ENCODE peak calls at places on chromosomes 1 and 21, in six cellular contexts. A is IMR-90, G is tibial nerve, E is HCT116, D is PC-3, Z is A549. K is an unnamed sample.

GRCh38 chr1:246210751-246211150 is 296.3 kb downstream of the SMYD3 start:
- DNase-seq in A (no peak), G (no peak), E (no peak), D (no peak), Z (no peak), K (no peak)

GRCh38 chr1:147077936-147078605 is 94.2 kb downstream of the PRKAB2 start:
- DNase-seq in A (no peak), G (no peak), E (no peak), D (no peak), Z (no peak), K (no peak)

GRCh38 chr1:20401405-20402010 is 84.5 kb downstream of the CAMK2N1 start:
- DNase-seq in A (no peak), G (no peak), E (no peak), D (no peak), Z (no peak), K (no peak)

GRCh38 chr1:64209221-64209620 is 5.8 kb downstream of the UBE2U start:
- DNase-seq in A (no peak), G (no peak), E (no peak), D (no peak), Z (no peak), K (no peak)

GRCh38 chr1:76110662-76111061 is 36.1 kb downstream of the ST6GALNAC3 start:
- DNase-seq in A (peak), G (no peak), E (no peak), D (no peak), Z (peak), K (no peak)

GRCh38 chr1:157773723-157774350 is 3.1 kb downstream of the FCRL2 start:
- DNase-seq in A (no peak), G (no peak), E (no peak), D (peak), Z (peak), K (no peak)

GRCh38 chr1:201941420-201942128 is 4.8 kb downstream of the LMOD1 start:
- DNase-seq in A (no peak), G (no peak), E (no peak), D (no peak), Z (no peak), K (no peak)

GRCh38 chr1:228081144-228081543 is 1.4 kb upstream of the ARF1 start:
- DNase-seq in A (no peak), G (no peak), E (no peak), D (no peak), Z (no peak), K (no peak)

GRCh38 chr1:36222481-36223372 is 1.5 kb upstream of the THRAP3 start:
- DNase-seq in A (peak), G (no peak), E (no peak), D (no peak), Z (no peak), K (no peak)

GRCh38 chr21:45584786-45585185 is 42.5 kb upstream of the SLC19A1 start:
- DNase-seq in A (no peak), G (no peak), E (no peak), D (no peak), Z (no peak), K (no peak)

GRCh38 chr1:178683304-178683703 is 41.7 kb upstream of the RALGPS2 start:
- DNase-seq in A (no peak), G (no peak), E (no peak), D (no peak), Z (no peak), K (no peak)

GRCh38 chr1:161099090-161099802 is 1.1 kb downstream of the KLHDC9 start:
- DNase-seq in A (no peak), G (no peak), E (no peak), D (no peak), Z (no peak), K (no peak)

GRCh38 chr1:214549604-214550338 is 1.6 kb downstream of the PTPN14 start:
- DNase-seq in A (peak), G (no peak), E (no peak), D (peak), Z (peak), K (no peak)
- TF ChIP-seq CTCF in A (peak), G (no peak), E (peak), D (peak), Z (peak), K (peak)

GRCh38 chr1:186308264-186309060 is 66.6 kb downstream of the TPR start:
- DNase-seq in A (no peak), G (no peak), E (no peak), D (no peak), Z (no peak), K (no peak)
- H3K27ac ChIP-seq in A (no peak), G (no peak), E (no peak), D (no peak), Z (no peak), K (no peak)

GRCh38 chr1:106534612-106535011 is 521.9 kb upstream of the PRMT6 start:
- DNase-seq in A (no peak), G (no peak), E (no peak), D (peak), Z (no peak), K (no peak)
- TF ChIP-seq CTCF in A (no peak), G (no peak), E (no peak), D (peak), Z (no peak), K (no peak)

GRCh38 chr21:41846033-41846317 is 33.2 kb downstream of the PRDM15 start:
- DNase-seq in A (no peak), G (no peak), E (no peak), D (no peak), Z (no peak), K (no peak)
- H3K27ac ChIP-seq in A (no peak), G (no peak), E (no peak), D (no peak), Z (no peak), K (peak)

DNA sequence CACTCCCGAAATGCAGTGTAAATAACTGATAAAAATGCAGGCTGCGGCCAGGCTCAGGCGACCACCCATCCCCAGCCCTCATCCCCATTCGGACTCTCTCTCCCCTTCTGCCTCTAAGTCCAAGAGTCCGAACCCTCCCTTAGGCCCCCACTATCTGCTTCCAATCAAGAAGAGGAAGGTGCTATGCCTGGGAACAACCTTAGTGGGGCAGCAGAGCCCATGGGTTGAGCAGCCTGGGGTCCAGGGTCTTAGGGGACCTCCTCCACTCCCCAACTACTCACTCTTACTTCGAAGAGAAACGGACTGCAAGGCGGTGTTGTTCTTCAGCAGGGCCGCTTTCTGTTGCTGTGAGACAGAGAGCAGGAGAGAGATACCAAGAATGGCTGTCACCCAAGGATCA is 12.2 kb downstream of the ARHGEF2 start:
- DNase-seq in A (no peak), G (no peak), E (no peak), D (no peak), Z (no peak), K (no peak)
- TF ChIP-seq CTCF in A (peak), G (no peak), E (peak), D (no peak), Z (no peak), K (no peak)

GRCh38 chr1:91793189-91793588 is 92.8 kb downstream of the TGFBR3 start:
- DNase-seq in A (no peak), G (no peak), E (no peak), D (no peak), Z (no peak), K (no peak)
- H3K27ac ChIP-seq in A (no peak), G (peak), E (no peak), D (no peak), Z (no peak), K (no peak)

DNA sequence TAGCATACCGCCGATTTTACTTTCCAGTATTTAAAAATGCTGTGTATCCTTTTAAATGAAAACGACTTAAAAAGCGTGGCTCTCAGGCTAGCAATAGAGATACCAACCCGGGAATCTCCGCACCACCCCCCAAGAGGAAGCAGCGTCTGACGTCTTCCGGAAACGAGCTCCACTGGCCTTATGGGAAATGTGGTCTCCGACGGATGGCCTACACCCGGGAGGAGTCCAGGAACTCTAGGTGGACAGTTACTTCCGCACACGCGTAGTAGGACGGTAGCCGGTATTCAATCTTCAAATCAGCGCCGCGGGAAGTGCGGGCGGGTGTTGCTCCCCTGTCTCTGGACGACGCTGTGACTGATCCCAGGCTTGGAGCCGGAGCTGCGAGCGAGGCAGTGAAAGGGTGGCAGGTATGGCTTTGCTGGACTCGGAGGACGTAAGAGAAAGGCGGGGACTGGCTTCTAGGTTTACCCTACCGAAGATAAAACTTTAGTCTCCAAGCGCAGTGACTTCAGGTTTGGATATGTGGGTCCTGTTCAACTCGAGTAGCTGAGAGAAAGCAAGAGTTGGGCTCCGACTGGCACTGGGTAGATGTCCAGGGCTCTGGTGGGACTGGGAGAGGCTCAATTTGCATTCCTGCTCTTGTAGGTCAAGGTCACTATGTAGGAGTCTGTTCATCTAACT is at the start of gene ZNF684:
- DNase-seq in A (peak), G (peak), E (peak), D (peak), Z (peak), K (peak)
- TF ChIP-seq CTCF in A (no peak), G (no peak), E (no peak), D (no peak), Z (no peak), K (no peak)

DNA sequence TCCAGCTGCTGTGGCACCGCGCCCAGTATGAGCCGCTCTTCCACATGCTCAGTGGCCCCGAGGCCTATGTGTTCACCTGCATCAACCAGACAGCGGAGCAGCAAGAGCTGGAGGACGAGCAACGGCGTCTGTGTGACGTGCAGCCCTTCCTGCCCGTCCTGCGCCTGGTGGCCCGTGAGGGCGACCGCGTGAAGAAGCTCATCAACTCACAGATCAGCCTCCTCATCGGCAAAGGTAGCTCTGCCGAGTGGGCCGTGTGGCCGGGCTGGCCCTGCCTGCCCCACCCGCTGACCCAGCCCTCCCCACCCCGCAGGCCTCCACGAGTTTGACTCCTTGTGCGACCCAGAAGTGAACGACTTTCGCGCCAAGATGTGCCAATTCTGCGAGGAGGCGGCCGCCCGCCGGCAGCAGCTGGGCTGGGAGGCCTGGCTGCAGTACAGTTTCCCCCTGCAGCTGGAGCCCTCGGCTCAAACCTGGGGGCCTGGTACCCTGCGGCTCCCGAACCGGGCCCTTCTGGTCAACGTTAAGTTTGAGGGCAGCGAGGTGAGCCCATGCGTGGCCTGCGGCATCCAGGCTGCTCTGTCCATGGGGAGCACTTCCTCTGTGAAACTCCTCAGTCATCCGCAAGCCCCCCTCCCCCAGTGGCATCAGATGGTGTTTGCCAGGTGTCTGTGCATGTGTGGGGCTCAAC is 64.2 kb downstream of the PIK3CD start:
- DNase-seq in A (no peak), G (no peak), E (no peak), D (no peak), Z (no peak), K (no peak)
- H3K27ac ChIP-seq in A (no peak), G (no peak), E (no peak), D (no peak), Z (no peak), K (no peak)